ENCODE peak calls at places on chromosomes 1 and 21, in nine cellular contexts. V is NCI-H69; S is A549; I is ACHN; L is left ventricle myocardium superior; G is stimulated activated CD4-positive, alpha-beta T cell treated with anti-CD3 and anti-CD28 coated beads, Interleukin-1b, Interleukin-23, amount 100 ng/mL, for 24 hours; R is body of pancreas; Q is EL; J is CD8-positive, alpha-beta T cell. Y is an unnamed sample.

GRCh38 chr1:37423810-37424209 is 50.6 kb upstream of the ZC3H12A start:
- DNase-seq in V (no peak), S (no peak), I (no peak), L (no peak), G (no peak), R (no peak), Q (no peak), J (no peak), Y (no peak)

GRCh38 chr1:57101171-57101570 is 135.4 kb upstream of the C8B start:
- DNase-seq in V (no peak), S (no peak), I (no peak), L (no peak), G (no peak), R (no peak), Q (no peak), J (no peak), Y (no peak)

GRCh38 chr21:17903029-17903806 is 84.1 kb upstream of the C21orf91 start:
- DNase-seq in V (peak; percentile 74), S (no peak), I (peak; percentile 51), L (no peak), G (no peak), R (no peak), Q (peak; percentile 21), J (no peak), Y (no peak)

GRCh38 chr1:58774027-58774426 is 9.8 kb downstream of the JUN start:
- DNase-seq in V (no peak), S (no peak), I (no peak), L (no peak), G (no peak), R (no peak), Q (no peak), J (no peak), Y (no peak)

GRCh38 chr21:29018540-29018939 is 609 bp downstream of the RWDD2B start:
- DNase-seq in V (peak; percentile 57), S (no peak), I (peak; percentile 15), L (no peak), G (no peak), R (no peak), Q (no peak), J (no peak), Y (no peak)

GRCh38 chr1:179104851-179105250 is 23.0 kb downstream of the TOR3A start:
- DNase-seq in V (no peak), S (no peak), I (no peak), L (no peak), G (no peak), R (no peak), Q (no peak), J (no peak), Y (no peak)

GRCh38 chr1:47651311-47652089 is 213.7 kb downstream of the FOXD2 start:
- DNase-seq in V (peak; percentile 81), S (no peak), I (no peak), L (no peak), G (no peak), R (no peak), Q (no peak), J (no peak), Y (no peak)

GRCh38 chr1:93394514-93394913 is 48.8 kb downstream of the DR1 start:
- DNase-seq in V (no peak), S (no peak), I (no peak), L (no peak), G (no peak), R (no peak), Q (peak; percentile 31), J (no peak), Y (no peak)

GRCh38 chr1:152067150-152067549 is 21.7 kb downstream of the TCHHL1 start:
- DNase-seq in V (no peak), S (no peak), I (no peak), L (no peak), G (no peak), R (no peak), Q (no peak), J (no peak), Y (no peak)

GRCh38 chr1:93811646-93812045 is 67.4 kb downstream of the DNTTIP2 start:
- DNase-seq in V (no peak), S (no peak), I (no peak), L (no peak), G (no peak), R (no peak), Q (peak; percentile 44), J (no peak), Y (no peak)

GRCh38 chr1:56898888-56899287 is 44.3 kb downstream of the C8A start:
- DNase-seq in V (no peak), S (no peak), I (no peak), L (no peak), G (no peak), R (no peak), Q (no peak), J (no peak), Y (no peak)

GRCh38 chr1:216750031-216750627 is 26.9 kb upstream of the ESRRG start:
- DNase-seq in V (peak; percentile 92), S (no peak), I (peak; percentile 73), L (no peak), G (no peak), R (peak; percentile 38), Q (peak; percentile 53), J (no peak), Y (peak; percentile 51)

GRCh38 chr21:32732544-32732943 is 4.7 kb upstream of the SYNJ1 start:
- DNase-seq in V (no peak), S (no peak), I (no peak), L (no peak), G (no peak), R (no peak), Q (no peak), J (no peak), Y (no peak)

GRCh38 chr1:154866995-154867795 is 2.9 kb downstream of the KCNN3 start:
- DNase-seq in V (peak; percentile 85), S (peak; percentile 44), I (peak; percentile 72), L (peak; percentile 45), G (peak; percentile 14), R (peak; percentile 61), Q (peak; percentile 85), J (no peak), Y (peak; percentile 37)

GRCh38 chr21:43207868-43208267 is 39.1 kb downstream of the CRYAA start:
- DNase-seq in V (no peak), S (no peak), I (no peak), L (no peak), G (no peak), R (no peak), Q (no peak), J (no peak), Y (no peak)

GRCh38 chr21:33199516-33200217 is 30.1 kb upstream of the IFNAR2 start:
- DNase-seq in V (peak; percentile 89), S (peak; percentile 69), I (peak; percentile 87), L (peak; percentile 40), G (peak; percentile 49), R (peak; percentile 87), Q (peak; percentile 91), J (peak; percentile 63), Y (peak; percentile 78)

GRCh38 chr1:7315316-7315715 is 455.8 kb upstream of the VAMP3 start:
- DNase-seq in V (no peak), S (no peak), I (no peak), L (no peak), G (no peak), R (no peak), Q (peak; percentile 27), J (no peak), Y (no peak)

GRCh38 chr21:35048706-35049617 is at the start of gene RUNX1:
- DNase-seq in V (no peak), S (no peak), I (peak; percentile 82), L (no peak), G (no peak), R (peak; percentile 21), Q (peak; percentile 90), J (peak; percentile 56), Y (no peak)

GRCh38 chr1:78884685-78885452 is 121.7 kb downstream of the ADGRL4 start:
- DNase-seq in V (no peak), S (no peak), I (no peak), L (no peak), G (no peak), R (no peak), Q (peak; percentile 19), J (no peak), Y (no peak)

GRCh38 chr1:47650205-47650604 is 212.4 kb downstream of the FOXD2 start:
- DNase-seq in V (peak; percentile 94), S (peak; percentile 71), I (peak; percentile 93), L (no peak), G (no peak), R (no peak), Q (peak; percentile 91), J (no peak), Y (no peak)

GRCh38 chr21:31213787-31214186 is 130.3 kb downstream of the TIAM1 start:
- DNase-seq in V (no peak), S (no peak), I (peak; percentile 15), L (no peak), G (no peak), R (no peak), Q (peak; percentile 3), J (no peak), Y (no peak)

GRCh38 chr1:247822060-247822459 is 1.9 kb downstream of the OR14A16 start:
- DNase-seq in V (no peak), S (no peak), I (no peak), L (no peak), G (no peak), R (no peak), Q (no peak), J (no peak), Y (no peak)